ENCODE peak calls at places on chromosomes 11 and 22, in six cellular contexts. U is astrocyte, E is neural progenitor cell, G is IMR-90, F is K562, V is GM23248. L is an unnamed sample.

GRCh38 chr11:111823629-111824028 is 47.8 kb downstream of the ALG9 start:
- DNase-seq in U (no peak), E (no peak), G (no peak), F (no peak), V (no peak), L (no peak)

GRCh38 chr11:99814738-99815137 is 794.0 kb downstream of the CNTN5 start:
- DNase-seq in U (no peak), E (no peak), G (no peak), F (no peak), V (no peak), L (no peak)

GRCh38 chr11:96199563-96200025 is 143.4 kb downstream of the MAML2 start:
- DNase-seq in U (peak), E (no peak), G (peak), F (no peak), V (peak), L (peak)

GRCh38 chr22:22201185-22201924 is 43.2 kb upstream of the VPREB1 start:
- DNase-seq in U (no peak), E (peak), G (peak), F (peak), V (peak), L (peak)

GRCh38 chr22:39979458-39979857 is 15.3 kb upstream of the FAM83F start:
- DNase-seq in U (no peak), E (no peak), G (no peak), F (no peak), V (no peak), L (no peak)

GRCh38 chr11:110921742-110922200 is 209.5 kb upstream of the ARHGAP20 start:
- DNase-seq in U (peak), E (peak), G (peak), F (no peak), V (peak), L (peak)

GRCh38 chr22:28052818-28053217 is 133.8 kb upstream of the PITPNB start:
- DNase-seq in U (no peak), E (peak), G (no peak), F (no peak), V (no peak), L (no peak)

GRCh38 chr11:118194835-118195627 is 18.6 kb upstream of the SCN2B start:
- DNase-seq in U (peak), E (no peak), G (peak), F (no peak), V (peak), L (peak)

GRCh38 chr11:8365542-8365941 is 101.9 kb upstream of the LMO1 start:
- DNase-seq in U (no peak), E (no peak), G (no peak), F (peak), V (no peak), L (no peak)

GRCh38 chr22:23752090-23752691 is 1.3 kb upstream of the ZNF70 start:
- DNase-seq in U (no peak), E (no peak), G (no peak), F (no peak), V (no peak), L (no peak)

GRCh38 chr22:27564806-27565205 is 236.8 kb downstream of the MN1 start:
- DNase-seq in U (no peak), E (no peak), G (no peak), F (no peak), V (no peak), L (no peak)

GRCh38 chr11:1121343-1122331 is 36.1 kb upstream of the MUC5AC start:
- DNase-seq in U (no peak), E (no peak), G (peak), F (no peak), V (peak), L (no peak)

GRCh38 chr11:78961938-78962701 is 387.5 kb upstream of the NARS2 start:
- DNase-seq in U (peak), E (peak), G (peak), F (peak), V (peak), L (peak)

GRCh38 chr11:2464451-2465165 is 19.8 kb downstream of the KCNQ1 start:
- DNase-seq in U (no peak), E (no peak), G (no peak), F (no peak), V (no peak), L (no peak)

GRCh38 chr11:134905966-134906955 is 494.2 kb upstream of the B3GAT1 start:
- DNase-seq in U (no peak), E (no peak), G (no peak), F (no peak), V (no peak), L (no peak)

GRCh38 chr11:61814242-61814957 is 2.4 kb downstream of the FADS1 start:
- DNase-seq in U (peak), E (peak), G (no peak), F (no peak), V (peak), L (peak)
- H2AFZ ChIP-seq in U (peak), E (no peak), G (peak), F (peak), V (peak), L (peak)

DNA sequence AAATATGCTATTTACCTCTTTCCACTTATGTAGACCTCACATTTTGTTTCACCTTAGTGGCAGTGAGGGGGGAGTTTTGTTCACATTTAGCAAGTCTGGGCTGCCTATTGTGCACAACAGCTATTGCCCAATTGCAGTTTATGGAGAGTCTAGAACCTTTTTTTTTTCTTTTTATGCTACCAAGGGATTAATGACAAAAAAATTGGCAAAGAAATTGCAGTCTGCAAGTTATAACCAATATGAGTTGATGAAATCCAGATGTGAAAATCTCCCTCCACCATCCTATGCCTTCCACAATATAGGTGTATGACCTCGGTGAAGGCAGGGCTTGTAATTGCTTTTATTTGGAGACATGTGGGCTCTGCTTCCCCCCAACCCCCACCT is 120.6 kb upstream of the SLC5A12 start:
- DNase-seq in U (peak), E (no peak), G (peak), F (no peak), V (peak), L (peak)
- H2AFZ ChIP-seq in U (peak), E (no peak), G (no peak), F (no peak), V (peak), L (no peak)

DNA sequence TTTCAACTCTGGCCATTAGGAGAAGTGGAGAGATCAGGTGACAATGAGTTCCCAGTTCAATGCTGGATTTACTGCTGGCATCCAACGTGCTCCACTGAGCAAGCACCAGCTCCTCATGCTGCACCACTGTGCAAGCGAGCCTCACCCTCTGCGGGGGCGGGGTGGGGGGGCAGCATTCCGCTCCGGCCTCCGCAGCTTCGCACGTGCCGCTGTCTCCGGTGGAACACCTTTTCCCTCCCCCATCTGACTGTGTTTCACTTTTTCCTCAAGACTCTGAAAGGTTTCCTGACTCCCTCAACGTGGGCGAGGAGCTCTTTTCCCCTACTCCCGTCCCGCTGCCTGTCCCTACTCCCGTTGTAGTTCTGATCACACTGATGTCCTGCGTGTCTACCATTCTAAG is 835 bp upstream of the RHOD start:
- DNase-seq in U (no peak), E (peak), G (peak), F (peak), V (peak), L (no peak)
- H2AFZ ChIP-seq in U (peak), E (no peak), G (peak), F (peak), V (peak), L (no peak)

GRCh38 chr11:66892926-66893325 is 36.1 kb downstream of the LRFN4 start:
- DNase-seq in U (no peak), E (no peak), G (peak), F (no peak), V (no peak), L (peak)
- H2AFZ ChIP-seq in U (no peak), E (no peak), G (no peak), F (no peak), V (no peak), L (no peak)

GRCh38 chr11:70281114-70281729 is 10.7 kb downstream of the PPFIA1 start:
- DNase-seq in U (peak), E (no peak), G (peak), F (no peak), V (peak), L (peak)
- H2AFZ ChIP-seq in U (no peak), E (no peak), G (peak), F (no peak), V (peak), L (peak)

DNA sequence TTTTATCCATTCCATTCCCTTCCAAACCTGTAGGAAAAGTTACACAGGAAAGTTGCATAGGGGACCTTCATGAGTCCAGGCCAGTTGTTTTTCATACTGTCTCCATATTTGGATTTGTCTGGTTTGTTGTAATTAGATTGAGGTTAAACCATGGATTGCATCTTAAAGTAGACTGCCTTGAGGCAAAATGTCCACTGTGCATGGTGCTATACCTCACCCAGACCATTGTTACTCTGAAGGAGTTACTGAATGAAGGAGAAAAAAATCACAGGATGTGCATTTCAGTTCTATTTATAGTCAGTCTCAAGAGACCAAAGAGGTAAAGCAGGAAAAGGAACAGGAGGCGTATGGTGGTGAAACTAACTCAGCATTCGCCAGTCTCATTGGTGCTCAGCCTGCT is 29.6 kb upstream of the L3MBTL2 start:
- DNase-seq in U (no peak), E (no peak), G (no peak), F (no peak), V (no peak), L (no peak)
- H2AFZ ChIP-seq in U (no peak), E (no peak), G (no peak), F (no peak), V (no peak), L (no peak)

GRCh38 chr11:82720267-82720666 is 13.4 kb downstream of the FAM181B start:
- DNase-seq in U (no peak), E (no peak), G (no peak), F (no peak), V (peak), L (no peak)
- H2AFZ ChIP-seq in U (no peak), E (no peak), G (no peak), F (no peak), V (no peak), L (no peak)